ENCODE peak calls at places on chromosome 11, in eight cellular contexts. One of them, this sample, is unnamed.
A peak's percentile ranks its signal among the peaks of the same experiment; 100 is the strongest.

GRCh38 chr11:115151010-115151409 is 353.2 kb downstream of the CADM1 start:
- DNase-seq in stomach: no peak
- DNase-seq in SK-N-SH: no peak
- DNase-seq in transverse colon: no peak
- DNase-seq in tibial nerve: no peak
- DNase-seq in A549: no peak
- DNase-seq in HepG2: no peak
- DNase-seq in H1: no peak
- DNase-seq in this sample: no peak

GRCh38 chr11:13210424-13210823 is 67.2 kb upstream of the BMAL1 start:
- DNase-seq in stomach: peak; percentile 73
- DNase-seq in SK-N-SH: peak; percentile 62
- DNase-seq in transverse colon: peak; percentile 67
- DNase-seq in tibial nerve: peak; percentile 42
- DNase-seq in A549: peak; percentile 88
- DNase-seq in HepG2: peak; percentile 57
- DNase-seq in H1: peak; percentile 53
- DNase-seq in this sample: no peak

GRCh38 chr11:128904303-128904871 is 13.2 kb downstream of the KCNJ5 start:
- DNase-seq in stomach: no peak
- DNase-seq in SK-N-SH: no peak
- DNase-seq in transverse colon: no peak
- DNase-seq in tibial nerve: no peak
- DNase-seq in A549: no peak
- DNase-seq in HepG2: no peak
- DNase-seq in H1: no peak
- DNase-seq in this sample: no peak

GRCh38 chr11:113623114-113623513 is 83.0 kb downstream of the TMPRSS5 start:
- DNase-seq in stomach: no peak
- DNase-seq in SK-N-SH: no peak
- DNase-seq in transverse colon: no peak
- DNase-seq in tibial nerve: no peak
- DNase-seq in A549: no peak
- DNase-seq in HepG2: no peak
- DNase-seq in H1: no peak
- DNase-seq in this sample: no peak

GRCh38 chr11:71342951-71343827 is 90.8 kb upstream of the SHANK2 start:
- DNase-seq in stomach: peak; percentile 58
- DNase-seq in SK-N-SH: peak; percentile 74
- DNase-seq in transverse colon: peak; percentile 38
- DNase-seq in tibial nerve: no peak
- DNase-seq in A549: peak; percentile 60
- DNase-seq in HepG2: peak; percentile 77
- DNase-seq in H1: peak; percentile 50
- DNase-seq in this sample: no peak

GRCh38 chr11:114892381-114893197 is 214.3 kb downstream of the NXPE2 start:
- DNase-seq in stomach: no peak
- DNase-seq in SK-N-SH: peak; percentile 19
- DNase-seq in transverse colon: no peak
- DNase-seq in tibial nerve: no peak
- DNase-seq in A549: peak; percentile 1
- DNase-seq in HepG2: no peak
- DNase-seq in H1: no peak
- DNase-seq in this sample: peak; percentile 19

GRCh38 chr11:128346808-128347207 is 240.6 kb downstream of the ETS1 start:
- DNase-seq in stomach: no peak
- DNase-seq in SK-N-SH: no peak
- DNase-seq in transverse colon: no peak
- DNase-seq in tibial nerve: no peak
- DNase-seq in A549: no peak
- DNase-seq in HepG2: no peak
- DNase-seq in H1: no peak
- DNase-seq in this sample: no peak

GRCh38 chr11:70456921-70457532 is 58.7 kb downstream of the CTTN start:
- DNase-seq in stomach: no peak
- DNase-seq in SK-N-SH: no peak
- DNase-seq in transverse colon: no peak
- DNase-seq in tibial nerve: no peak
- DNase-seq in A549: peak; percentile 37
- DNase-seq in HepG2: peak; percentile 22
- DNase-seq in H1: no peak
- DNase-seq in this sample: no peak

GRCh38 chr11:102142333-102142732 is 32.1 kb downstream of the YAP1 start:
- DNase-seq in stomach: no peak
- DNase-seq in SK-N-SH: no peak
- DNase-seq in transverse colon: no peak
- DNase-seq in tibial nerve: no peak
- DNase-seq in A549: no peak
- DNase-seq in HepG2: no peak
- DNase-seq in H1: no peak
- DNase-seq in this sample: no peak

GRCh38 chr11:1930448-1930802 is 10.9 kb downstream of the TNNT3 start:
- DNase-seq in stomach: no peak
- DNase-seq in SK-N-SH: no peak
- DNase-seq in transverse colon: no peak
- DNase-seq in tibial nerve: no peak
- DNase-seq in A549: no peak
- DNase-seq in HepG2: no peak
- DNase-seq in H1: no peak
- DNase-seq in this sample: no peak

GRCh38 chr11:116579857-116580727 is 192.7 kb downstream of the BUD13 start:
- DNase-seq in stomach: no peak
- DNase-seq in SK-N-SH: no peak
- DNase-seq in transverse colon: no peak
- DNase-seq in tibial nerve: no peak
- DNase-seq in A549: no peak
- DNase-seq in HepG2: peak; percentile 83
- DNase-seq in H1: no peak
- DNase-seq in this sample: no peak

GRCh38 chr11:76208829-76209670 is 2.7 kb upstream of the WNT11 start:
- DNase-seq in stomach: peak; percentile 69
- DNase-seq in SK-N-SH: peak; percentile 92
- DNase-seq in transverse colon: peak; percentile 85
- DNase-seq in tibial nerve: peak; percentile 44
- DNase-seq in A549: peak; percentile 79
- DNase-seq in HepG2: peak; percentile 56
- DNase-seq in H1: no peak
- DNase-seq in this sample: peak; percentile 93

GRCh38 chr11:636511-637332 is at the start of gene DRD4:
- DNase-seq in stomach: no peak
- DNase-seq in SK-N-SH: peak; percentile 86
- DNase-seq in transverse colon: no peak
- DNase-seq in tibial nerve: no peak
- DNase-seq in A549: no peak
- DNase-seq in HepG2: no peak
- DNase-seq in H1: no peak
- DNase-seq in this sample: no peak

GRCh38 chr11:3840870-3841425 is at the start of gene RHOG:
- DNase-seq in stomach: peak; percentile 81
- DNase-seq in SK-N-SH: peak; percentile 97
- DNase-seq in transverse colon: peak; percentile 88
- DNase-seq in tibial nerve: peak; percentile 60
- DNase-seq in A549: peak; percentile 87
- DNase-seq in HepG2: peak; percentile 35
- DNase-seq in H1: no peak
- DNase-seq in this sample: peak; percentile 95

GRCh38 chr11:597166-597725 is 18.5 kb downstream of the IRF7 start:
- DNase-seq in stomach: no peak
- DNase-seq in SK-N-SH: peak; percentile 63
- DNase-seq in transverse colon: no peak
- DNase-seq in tibial nerve: no peak
- DNase-seq in A549: no peak
- DNase-seq in HepG2: no peak
- DNase-seq in H1: no peak
- DNase-seq in this sample: no peak

GRCh38 chr11:6405039-6405667 is 13.7 kb downstream of the APBB1 start:
- DNase-seq in stomach: peak; percentile 38
- DNase-seq in SK-N-SH: peak; percentile 68
- DNase-seq in transverse colon: no peak
- DNase-seq in tibial nerve: no peak
- DNase-seq in A549: no peak
- DNase-seq in HepG2: no peak
- DNase-seq in H1: peak; percentile 27
- DNase-seq in this sample: no peak

DNA sequence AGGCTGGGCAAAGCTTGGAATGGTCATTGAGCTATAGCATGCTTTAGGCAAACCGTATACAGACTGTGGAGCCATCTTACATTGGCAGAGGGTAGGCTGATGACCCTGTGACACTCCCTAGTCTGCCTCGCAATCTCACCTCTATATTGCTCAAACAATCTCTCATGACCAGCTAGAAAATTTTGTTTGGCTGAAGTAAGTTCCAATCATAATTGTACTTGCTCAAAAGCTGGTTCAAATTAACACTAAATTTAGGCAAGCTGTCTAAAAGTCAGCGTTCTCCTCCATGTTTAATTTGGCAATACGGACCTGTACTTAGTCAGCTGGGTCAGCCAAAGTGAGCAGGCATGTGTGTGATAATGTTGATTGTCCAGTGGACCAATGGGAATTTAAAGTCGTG is 133.0 kb downstream of the SWAP70 start:
- DNase-seq in stomach: no peak
- DNase-seq in SK-N-SH: no peak
- DNase-seq in transverse colon: no peak
- DNase-seq in tibial nerve: no peak
- DNase-seq in A549: no peak
- DNase-seq in HepG2: no peak
- DNase-seq in H1: no peak
- DNase-seq in this sample: no peak
- TF ChIP-seq EP300 in stomach: no peak
- TF ChIP-seq EP300 in SK-N-SH: no peak
- TF ChIP-seq EP300 in transverse colon: no peak
- TF ChIP-seq EP300 in tibial nerve: peak; percentile 78
- TF ChIP-seq EP300 in A549: no peak
- TF ChIP-seq EP300 in HepG2: no peak
- TF ChIP-seq EP300 in H1: no peak
- TF ChIP-seq EP300 in this sample: no peak

GRCh38 chr11:8573750-8574149 is 20.3 kb downstream of the STK33 start:
- DNase-seq in stomach: no peak
- DNase-seq in SK-N-SH: no peak
- DNase-seq in transverse colon: no peak
- DNase-seq in tibial nerve: no peak
- DNase-seq in A549: no peak
- DNase-seq in HepG2: no peak
- DNase-seq in H1: no peak
- DNase-seq in this sample: no peak
- TF ChIP-seq EP300 in stomach: no peak
- TF ChIP-seq EP300 in SK-N-SH: no peak
- TF ChIP-seq EP300 in transverse colon: no peak
- TF ChIP-seq EP300 in tibial nerve: no peak
- TF ChIP-seq EP300 in A549: no peak
- TF ChIP-seq EP300 in HepG2: no peak
- TF ChIP-seq EP300 in H1: no peak
- TF ChIP-seq EP300 in this sample: no peak

GRCh38 chr11:68328374-68329091 is 16.1 kb downstream of the LRP5 start:
- DNase-seq in stomach: peak; percentile 51
- DNase-seq in SK-N-SH: peak; percentile 87
- DNase-seq in transverse colon: peak; percentile 70
- DNase-seq in tibial nerve: no peak
- DNase-seq in A549: no peak
- DNase-seq in HepG2: peak; percentile 86
- DNase-seq in H1: no peak
- DNase-seq in this sample: no peak
- TF ChIP-seq EP300 in stomach: no peak
- TF ChIP-seq EP300 in SK-N-SH: peak; percentile 49
- TF ChIP-seq EP300 in transverse colon: no peak
- TF ChIP-seq EP300 in tibial nerve: peak; percentile 67
- TF ChIP-seq EP300 in A549: no peak
- TF ChIP-seq EP300 in HepG2: no peak
- TF ChIP-seq EP300 in H1: no peak
- TF ChIP-seq EP300 in this sample: no peak

GRCh38 chr11:63682045-63682915 is 980 bp downstream of the RTN3 start:
- DNase-seq in stomach: no peak
- DNase-seq in SK-N-SH: peak; percentile 55
- DNase-seq in transverse colon: peak; percentile 48
- DNase-seq in tibial nerve: no peak
- DNase-seq in A549: peak; percentile 11
- DNase-seq in HepG2: peak; percentile 8
- DNase-seq in H1: no peak
- DNase-seq in this sample: no peak
- TF ChIP-seq EP300 in stomach: no peak
- TF ChIP-seq EP300 in SK-N-SH: no peak
- TF ChIP-seq EP300 in transverse colon: no peak
- TF ChIP-seq EP300 in tibial nerve: no peak
- TF ChIP-seq EP300 in A549: no peak
- TF ChIP-seq EP300 in HepG2: no peak
- TF ChIP-seq EP300 in H1: no peak
- TF ChIP-seq EP300 in this sample: no peak

GRCh38 chr11:96328395-96329010 is 14.5 kb downstream of the MAML2 start:
- DNase-seq in stomach: no peak
- DNase-seq in SK-N-SH: no peak
- DNase-seq in transverse colon: no peak
- DNase-seq in tibial nerve: no peak
- DNase-seq in A549: no peak
- DNase-seq in HepG2: no peak
- DNase-seq in H1: no peak
- DNase-seq in this sample: no peak
- TF ChIP-seq EP300 in stomach: no peak
- TF ChIP-seq EP300 in SK-N-SH: no peak
- TF ChIP-seq EP300 in transverse colon: no peak
- TF ChIP-seq EP300 in tibial nerve: no peak
- TF ChIP-seq EP300 in A549: no peak
- TF ChIP-seq EP300 in HepG2: no peak
- TF ChIP-seq EP300 in H1: no peak
- TF ChIP-seq EP300 in this sample: no peak

DNA sequence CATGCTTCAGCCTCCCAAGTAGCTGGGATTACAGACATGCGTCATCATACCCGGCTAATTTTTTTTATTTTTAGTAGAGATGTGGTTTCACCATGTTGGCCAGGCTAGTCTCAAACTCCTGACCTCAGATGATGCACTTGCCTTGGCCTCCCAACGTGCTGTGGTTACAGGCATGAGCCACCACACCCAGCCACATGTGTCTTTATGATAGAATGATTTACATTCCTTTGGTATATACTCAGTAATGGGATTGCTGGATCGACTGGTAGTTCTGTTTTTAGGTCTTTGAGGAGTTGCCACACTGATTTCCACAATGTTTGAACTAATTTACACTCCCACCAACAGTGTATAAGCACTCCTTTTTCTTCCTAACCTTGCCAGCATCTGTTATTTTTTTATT is 276.2 kb downstream of the METTL15 start:
- DNase-seq in stomach: no peak
- DNase-seq in SK-N-SH: no peak
- DNase-seq in transverse colon: no peak
- DNase-seq in tibial nerve: no peak
- DNase-seq in A549: peak; percentile 5
- DNase-seq in HepG2: no peak
- DNase-seq in H1: no peak
- DNase-seq in this sample: no peak
- TF ChIP-seq EP300 in stomach: no peak
- TF ChIP-seq EP300 in SK-N-SH: no peak
- TF ChIP-seq EP300 in transverse colon: no peak
- TF ChIP-seq EP300 in tibial nerve: no peak
- TF ChIP-seq EP300 in A549: no peak
- TF ChIP-seq EP300 in HepG2: no peak
- TF ChIP-seq EP300 in H1: no peak
- TF ChIP-seq EP300 in this sample: no peak

GRCh38 chr11:36628765-36629199 is 30.7 kb upstream of the RAG2 start:
- DNase-seq in stomach: no peak
- DNase-seq in SK-N-SH: peak; percentile 58
- DNase-seq in transverse colon: no peak
- DNase-seq in tibial nerve: no peak
- DNase-seq in A549: no peak
- DNase-seq in HepG2: no peak
- DNase-seq in H1: no peak
- DNase-seq in this sample: no peak
- TF ChIP-seq EP300 in stomach: no peak
- TF ChIP-seq EP300 in SK-N-SH: peak; percentile 93
- TF ChIP-seq EP300 in transverse colon: no peak
- TF ChIP-seq EP300 in tibial nerve: no peak
- TF ChIP-seq EP300 in A549: no peak
- TF ChIP-seq EP300 in HepG2: no peak
- TF ChIP-seq EP300 in H1: no peak
- TF ChIP-seq EP300 in this sample: no peak

GRCh38 chr11:62922189-62922589 is 1.0 kb upstream of the CHRM1 start:
- DNase-seq in stomach: no peak
- DNase-seq in SK-N-SH: no peak
- DNase-seq in transverse colon: no peak
- DNase-seq in tibial nerve: no peak
- DNase-seq in A549: no peak
- DNase-seq in HepG2: no peak
- DNase-seq in H1: no peak
- DNase-seq in this sample: no peak
- TF ChIP-seq EP300 in stomach: no peak
- TF ChIP-seq EP300 in SK-N-SH: no peak
- TF ChIP-seq EP300 in transverse colon: no peak
- TF ChIP-seq EP300 in tibial nerve: no peak
- TF ChIP-seq EP300 in A549: no peak
- TF ChIP-seq EP300 in HepG2: no peak
- TF ChIP-seq EP300 in H1: no peak
- TF ChIP-seq EP300 in this sample: no peak